ENCODE peak calls at places on chromosomes 13 and 19, in nine cellular contexts. V is stimulated activated CD4-positive, alpha-beta T cell treated with anti-CD3 and anti-CD28 coated beads, Interleukin-2, amount 100 ng/mL, for 48 hours; Z is AG04450; F is naive B cell; J is activated naive CD8-positive, alpha-beta T cell treated with anti-CD3 and anti-CD28 coated beads, Interleukin-2, amount 50 U/mL, for 24 hours; R is ovary; Q is HT-29; X is kidney tubule cell; B is H54. G is an unnamed sample.

GRCh38 chr13:29676941-29677452 is 81.5 kb upstream of the SLC7A1 start:
- DNase-seq in Q (peak), J (no peak), B (no peak), R (no peak), F (no peak), Z (no peak), V (no peak), X (peak), G (no peak)

GRCh38 chr19:57075125-57075524 is 44.7 kb upstream of the USP29 start:
- DNase-seq in V (no peak), J (no peak), Q (no peak), B (no peak), Z (no peak), X (no peak), R (no peak), F (no peak), G (no peak)

GRCh38 chr19:50320051-50320450 is 9.1 kb downstream of the KCNC3 start:
- DNase-seq in Z (no peak), B (no peak), Q (no peak), J (no peak), R (no peak), F (no peak), X (no peak), V (no peak), G (no peak)

GRCh38 chr13:41313117-41313516 is 2.0 kb downstream of the NAA16 start:
- DNase-seq in Q (no peak), R (no peak), J (no peak), B (no peak), F (no peak), Z (no peak), V (no peak), X (no peak), G (no peak)

GRCh38 chr19:14556662-14557188 is 15.1 kb downstream of the NDUFB7 start:
- DNase-seq in J (peak), B (peak), X (peak), V (peak), R (peak), Z (peak), F (peak), Q (peak), G (peak)

GRCh38 chr13:50282016-50282415 is 266.8 kb downstream of the KCNRG start:
- DNase-seq in J (no peak), X (no peak), R (no peak), Z (no peak), V (no peak), Q (no peak), F (no peak), B (no peak), G (no peak)

GRCh38 chr13:29435125-29435911 is 160.2 kb downstream of the SLC7A1 start:
- DNase-seq in V (no peak), J (no peak), F (no peak), R (peak), Z (peak), B (no peak), Q (no peak), X (peak), G (no peak)

GRCh38 chr19:6233051-6233826 is 46.5 kb downstream of the MLLT1 start:
- DNase-seq in B (no peak), V (no peak), X (no peak), Q (no peak), F (no peak), J (no peak), R (no peak), Z (no peak), G (no peak)

GRCh38 chr19:43651758-43652545 is 12.3 kb upstream of the CADM4 start:
- DNase-seq in J (peak), F (peak), B (no peak), Q (peak), Z (peak), V (peak), R (peak), X (peak), G (no peak)

G was measured in HCT116.